ENCODE peak calls at places on chromosomes 4 and X, in six cellular contexts. F is neural progenitor cell, D is PC-3, I is SK-N-SH, M is HCT116, P is GM23248. Y is an unnamed sample. For H3K27me3, the result is how much of the 10 kb centered on the place peaks cover.

GRCh38 chrX:37437160-37437559 is 88.0 kb downstream of the PRRG1 start:
- DNase-seq in D (no peak), I (no peak), P (no peak), M (no peak), F (no peak), Y (no peak)

GRCh38 chr4:140153744-140154571 is at the start of gene MAML3:
- DNase-seq in I (peak), M (peak), D (peak), F (peak), P (peak), Y (peak)

GRCh38 chr4:139522457-139522856 is 33.6 kb downstream of the SETD7 start:
- DNase-seq in F (peak), D (no peak), M (no peak), I (no peak), P (no peak), Y (no peak)

GRCh38 chr4:20684852-20685763 is 15.2 kb upstream of the PACRGL start:
- DNase-seq in P (peak), D (peak), M (no peak), I (peak), F (peak), Y (peak)

GRCh38 chr4:100421356-100421978 is 96.4 kb downstream of the EMCN start:
- DNase-seq in I (peak), F (peak), P (peak), D (peak), M (peak), Y (peak)

GRCh38 chr4:94976371-94977011 is 218.7 kb downstream of the BMPR1B start:
- DNase-seq in P (peak), F (no peak), I (no peak), M (no peak), D (peak), Y (no peak)

GRCh38 chr4:133145241-133145640 is 3.9 kb upstream of the PCDH10 start:
- DNase-seq in F (no peak), P (no peak), M (no peak), D (no peak), I (no peak), Y (no peak)

GRCh38 chrX:112670964-112671363 is 8.8 kb downstream of the LHFPL1 start:
- DNase-seq in D (no peak), P (no peak), F (no peak), I (no peak), M (no peak), Y (no peak)

DNA sequence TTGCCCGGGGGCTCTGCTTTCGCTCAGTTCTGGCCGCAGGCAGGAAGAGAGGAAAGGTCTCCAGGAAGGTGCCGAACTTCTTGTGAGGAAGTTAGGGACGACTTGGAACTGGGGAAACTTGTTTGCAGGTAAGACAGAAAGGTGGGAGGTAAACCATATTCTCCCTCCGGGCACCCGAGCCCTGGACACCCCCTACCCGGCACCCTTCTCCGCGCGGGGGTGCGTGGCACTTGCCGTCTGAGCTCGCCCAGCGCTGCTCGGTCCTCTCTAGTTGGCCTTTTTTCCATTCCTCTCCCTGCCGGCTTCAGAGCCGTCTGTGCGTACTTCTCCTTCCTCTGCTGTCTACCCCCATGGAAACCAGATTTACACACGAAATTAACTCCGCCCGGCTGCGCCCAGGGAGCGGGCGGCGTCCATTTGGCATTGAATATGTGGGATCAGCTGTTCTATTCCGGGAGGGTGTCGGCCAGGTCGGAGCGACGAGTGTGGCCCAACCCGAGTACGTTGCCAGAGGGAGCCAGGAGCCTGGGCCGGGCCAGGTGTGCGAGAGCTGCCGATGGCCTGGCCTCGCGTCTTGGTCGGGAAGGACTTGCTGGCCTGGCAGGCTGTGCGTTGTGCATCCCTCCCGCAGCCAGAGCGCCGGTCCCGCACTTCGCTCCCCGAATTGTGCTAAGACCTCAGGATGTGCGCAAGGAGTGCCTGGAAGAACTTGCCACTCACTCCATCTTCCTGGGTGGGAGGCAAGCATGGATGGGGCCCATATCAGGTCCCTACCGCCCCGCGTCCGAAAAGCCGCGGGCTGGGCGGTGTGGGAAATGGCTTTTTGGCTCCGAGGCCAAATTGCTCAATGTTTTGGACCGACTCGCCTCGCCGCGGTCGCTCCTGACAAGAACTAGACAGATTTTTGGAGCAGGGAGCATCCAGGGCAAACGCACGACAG is 1.7 kb downstream of the PDGFRA start:
- DNase-seq in M (no peak), F (peak), I (peak), P (peak), D (no peak), Y (no peak)
- H3K27me3 ChIP-seq in M (under half), F (half or more), I (under half), P (under half), D (under half), Y (half or more)

GRCh38 chr4:153002110-153002509 is 66.0 kb downstream of the FHDC1 start:
- DNase-seq in P (no peak), F (no peak), D (no peak), I (no peak), M (no peak), Y (no peak)

GRCh38 chr4:153010137-153010536 is 74.0 kb downstream of the FHDC1 start:
- DNase-seq in D (no peak), P (no peak), I (no peak), M (no peak), F (no peak), Y (no peak)

GRCh38 chr4:153008578-153009199 is 72.6 kb downstream of the FHDC1 start:
- DNase-seq in D (no peak), M (no peak), F (no peak), I (no peak), P (no peak), Y (no peak)

GRCh38 chr4:153004106-153004881 is 68.2 kb downstream of the FHDC1 start:
- DNase-seq in F (peak), P (no peak), M (no peak), D (no peak), I (no peak), Y (no peak)

GRCh38 chr4:153005914-153006381 is 69.8 kb downstream of the FHDC1 start:
- DNase-seq in P (peak), M (no peak), I (no peak), D (no peak), F (no peak), Y (no peak)
- H3K9ac ChIP-seq in P (no peak), M (no peak), I (no peak), D (no peak), F (no peak), Y (no peak)

GRCh38 chrX:53471346-53471745 is 37.2 kb upstream of the HSD17B10 start:
- DNase-seq in P (peak), I (no peak), F (no peak), M (no peak), D (no peak), Y (no peak)
- TF ChIP-seq EZH2phosphoT487 in P (no peak), I (no peak), F (no peak), M (no peak), D (no peak), Y (no peak)

DNA sequence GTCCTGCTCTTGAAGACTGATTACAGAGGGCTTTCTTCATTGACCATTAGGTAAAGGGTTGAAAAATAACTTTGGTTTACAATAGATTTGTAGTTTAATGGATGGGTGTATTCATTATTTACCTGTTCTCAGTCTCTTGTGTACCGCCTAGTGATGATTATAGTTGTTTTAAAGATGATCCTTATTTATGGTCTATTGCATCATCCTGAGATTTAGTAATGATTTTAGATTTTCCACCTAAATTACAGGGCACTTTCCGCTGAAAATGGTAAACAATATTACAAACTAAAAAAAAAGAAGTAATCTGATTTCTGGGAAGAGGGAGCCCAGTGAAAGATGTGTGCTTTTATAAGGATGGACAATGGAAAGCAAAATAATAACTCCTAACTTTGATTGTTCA is 78.4 kb upstream of the TMEM33 start:
- DNase-seq in I (no peak), F (no peak), P (no peak), M (no peak), D (no peak), Y (no peak)
- H3K27me3 ChIP-seq in I (under half), F (half or more), P (half or more), M (under half), D (under half), Y (under half)

GRCh38 chrX:11760958-11761357 is 2.9 kb downstream of the MSL3 start:
- DNase-seq in I (no peak), M (no peak), F (no peak), P (no peak), D (no peak), Y (no peak)
- H3K9ac ChIP-seq in I (no peak), M (no peak), F (no peak), P (peak), D (no peak), Y (peak)

GRCh38 chr4:144663852-144664488 is 18.0 kb downstream of the HHIP start:
- DNase-seq in F (peak), P (no peak), M (no peak), I (no peak), D (no peak), Y (no peak)

GRCh38 chr4:144670776-144671175 is 24.8 kb downstream of the HHIP start:
- DNase-seq in P (no peak), D (no peak), M (no peak), F (no peak), I (no peak), Y (no peak)

GRCh38 chr4:144667500-144667899 is 21.5 kb downstream of the HHIP start:
- DNase-seq in I (no peak), P (no peak), D (no peak), M (no peak), F (no peak), Y (no peak)

DNA sequence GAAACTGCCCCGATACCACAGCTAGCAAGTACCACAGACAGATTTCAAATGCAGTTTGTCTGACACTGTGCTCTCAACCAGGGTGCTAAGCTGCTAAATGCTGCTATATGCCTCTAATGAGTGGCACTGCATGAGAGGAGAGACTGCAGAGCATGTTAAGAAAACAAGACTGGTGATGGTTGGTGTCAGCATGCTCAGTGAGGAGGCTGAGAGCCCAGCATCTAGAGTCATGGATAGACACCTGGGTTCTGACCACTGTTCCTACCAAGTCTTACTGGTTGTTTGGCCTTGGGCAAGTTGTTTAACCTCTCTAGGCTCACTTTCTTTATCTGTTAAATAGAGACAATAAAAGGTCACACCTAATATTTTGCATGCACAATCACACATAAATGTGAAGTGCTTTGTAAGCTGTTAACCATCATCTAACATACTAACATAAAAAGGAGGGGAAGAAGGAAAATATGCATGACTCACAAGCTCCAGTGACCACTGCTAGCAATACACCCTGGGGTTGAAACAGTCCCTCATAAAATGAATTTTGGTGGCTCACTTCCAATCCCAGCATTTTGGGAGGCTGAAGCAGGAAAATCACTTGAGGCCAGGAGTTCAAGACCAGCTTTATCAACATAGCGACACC is 20.7 kb downstream of the HHIP start:
- DNase-seq in M (peak), I (no peak), D (peak), F (no peak), P (peak), Y (no peak)
- TF ChIP-seq EZH2phosphoT487 in M (no peak), I (no peak), D (no peak), F (no peak), P (no peak), Y (no peak)

DNA sequence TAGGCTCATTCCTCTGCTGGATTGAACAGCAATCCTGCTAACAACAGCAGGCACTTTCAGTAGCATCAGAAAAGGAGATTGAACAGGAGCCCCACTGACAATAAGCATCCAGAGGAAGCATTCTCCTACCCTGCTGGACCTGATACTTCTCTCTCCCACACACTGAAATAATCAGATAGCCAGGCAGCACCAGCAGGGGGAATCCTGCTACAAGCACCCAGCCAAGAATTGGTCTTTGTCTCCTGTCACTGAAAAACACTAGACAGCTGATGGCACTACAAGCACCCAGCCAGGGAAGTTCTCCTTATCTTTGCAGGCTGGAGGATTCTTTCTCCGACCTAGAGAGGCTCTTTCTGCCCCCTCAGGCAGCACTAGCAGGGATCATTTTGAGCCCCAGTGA is 444.3 kb upstream of the GRIA3 start:
- DNase-seq in M (no peak), I (no peak), F (peak), P (peak), D (no peak), Y (no peak)
- H3K27me3 ChIP-seq in M (under half), I (under half), F (under half), P (under half), D (under half), Y (under half)

DNA sequence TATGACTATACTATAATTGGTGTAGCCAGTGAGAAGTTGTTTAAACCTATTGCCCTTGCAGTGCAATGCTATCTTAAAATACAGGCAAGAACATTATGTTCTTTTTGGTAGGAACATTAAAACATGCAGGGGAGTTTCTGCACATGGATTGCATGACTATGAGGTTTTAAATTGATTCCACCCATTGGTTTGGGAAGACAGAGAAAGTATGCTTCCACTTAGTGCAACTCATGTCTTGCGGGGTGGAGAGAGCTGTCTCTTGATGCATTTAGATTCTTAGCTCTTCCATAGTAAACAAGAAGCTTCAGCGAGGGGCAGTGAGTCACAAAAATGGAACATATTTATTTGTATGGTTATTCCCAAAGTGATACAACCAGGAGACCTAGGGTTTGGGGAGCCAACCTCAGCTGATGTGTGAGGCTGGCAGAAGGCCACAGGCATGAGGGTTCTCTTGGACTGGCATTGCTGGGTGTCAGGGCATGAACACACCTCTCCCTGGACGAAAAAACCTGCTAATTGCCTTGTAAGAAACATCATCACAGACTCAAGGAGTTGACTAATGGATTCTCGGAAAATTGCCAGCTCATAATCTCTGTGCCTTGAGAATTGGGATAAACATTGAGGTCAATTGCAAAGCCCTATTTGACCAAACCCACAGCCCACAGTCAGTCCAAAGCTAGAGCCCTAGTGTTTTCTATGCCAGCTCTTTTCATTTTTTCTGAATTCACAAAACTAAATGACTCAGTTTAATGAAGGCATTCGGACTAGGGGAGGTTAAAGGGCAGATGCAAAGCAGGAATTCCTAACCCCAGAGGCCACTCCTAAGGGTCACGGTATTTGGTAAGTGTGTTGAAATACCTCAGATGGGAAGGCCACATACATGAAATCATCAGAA is 39.3 kb upstream of the RASL11B start:
- DNase-seq in F (no peak), I (no peak), D (peak), P (peak), M (peak), Y (no peak)
- H3K9ac ChIP-seq in F (no peak), I (no peak), D (peak), P (no peak), M (no peak), Y (no peak)

Y was measured in MM.1S.